ENCODE peak calls at places on chromosomes 6 and 20, in eight cellular contexts. D, P, T, B, M, F, X and H are unnamed samples.

GRCh38 chr6:36963451-36964290 is 9.1 kb downstream of the PI16 start:
- DNase-seq in D (no peak), X (no peak), M (peak; percentile 26), P (no peak), B (no peak), T (peak; percentile 70), F (no peak), H (no peak)

GRCh38 chr6:12222405-12223366 is 67.5 kb upstream of the EDN1 start:
- DNase-seq in T (no peak), X (no peak), P (no peak), F (no peak), B (no peak), M (no peak), D (no peak), H (no peak)

GRCh38 chr20:57835462-57836455 is 125.9 kb upstream of the PMEPA1 start:
- DNase-seq in X (peak; percentile 76), B (no peak), D (no peak), F (no peak), M (no peak), P (no peak), T (no peak), H (no peak)

GRCh38 chr20:35013421-35014411 is 58.0 kb downstream of the MYH7B start:
- DNase-seq in D (no peak), T (no peak), B (no peak), P (no peak), F (no peak), X (peak; percentile 62), M (no peak), H (no peak)

GRCh38 chr6:27684264-27685211 is 211.6 kb upstream of the ZNF184 start:
- DNase-seq in X (no peak), B (peak; percentile 25), P (no peak), T (peak; percentile 51), D (peak; percentile 93), F (no peak), M (peak; percentile 39), H (peak; percentile 64)

GRCh38 chr6:69456086-69456485 is 340.7 kb downstream of the LMBRD1 start:
- DNase-seq in X (no peak), T (no peak), B (no peak), M (no peak), F (no peak), P (no peak), D (no peak), H (no peak)

GRCh38 chr6:15970517-15970916 is 158.4 kb upstream of the MYLIP start:
- DNase-seq in X (no peak), F (no peak), D (no peak), P (no peak), T (no peak), B (no peak), M (no peak), H (no peak)

GRCh38 chr6:4545929-4546328 is 230.3 kb upstream of the CDYL start:
- DNase-seq in P (no peak), B (no peak), T (no peak), D (no peak), F (no peak), X (no peak), M (no peak), H (no peak)

GRCh38 chr6:126038234-126038633 is 51.9 kb downstream of the TRMT11 start:
- DNase-seq in B (no peak), F (no peak), T (no peak), D (no peak), X (no peak), M (no peak), P (no peak), H (no peak)

GRCh38 chr20:61925555-61926252 is 140.0 kb downstream of the TAF4 start:
- DNase-seq in P (no peak), B (no peak), T (no peak), F (no peak), M (no peak), X (no peak), D (no peak), H (no peak)

GRCh38 chr20:22583773-22584629 is at the start of gene FOXA2:
- DNase-seq in B (no peak), F (no peak), X (no peak), T (no peak), M (no peak), D (no peak), P (no peak), H (no peak)

GRCh38 chr6:151391471-151392428 is at the start of gene ZBTB2:
- DNase-seq in D (peak; percentile 84), P (no peak), T (peak; percentile 81), B (peak; percentile 58), F (peak; percentile 29), M (peak; percentile 71), X (peak; percentile 93), H (peak; percentile 45)

GRCh38 chr20:34268851-34269668 is 27.8 kb downstream of the ASIP start:
- DNase-seq in B (no peak), X (no peak), T (peak; percentile 58), M (no peak), D (no peak), P (no peak), F (no peak), H (no peak)

GRCh38 chr20:48759631-48760245 is 68.1 kb downstream of the PREX1 start:
- DNase-seq in T (no peak), M (no peak), F (no peak), P (no peak), D (no peak), B (no peak), X (no peak), H (no peak)

GRCh38 chr6:50361641-50362331 is 312.1 kb upstream of the DEFB112 start:
- DNase-seq in X (no peak), P (no peak), T (no peak), F (no peak), B (no peak), D (no peak), M (no peak), H (no peak)

GRCh38 chr20:40249805-40250204 is 439.2 kb downstream of the MAFB start:
- DNase-seq in F (no peak), P (no peak), D (no peak), M (no peak), T (no peak), B (no peak), X (no peak), H (no peak)

GRCh38 chr6:125363360-125364121 is 61.8 kb upstream of the HDDC2 start:
- DNase-seq in D (peak; percentile 21), B (no peak), X (no peak), P (no peak), T (peak; percentile 22), M (no peak), F (no peak), H (no peak)

GRCh38 chr20:58803533-58803932 is 47.2 kb downstream of the GNAS-AS1 start:
- DNase-seq in F (no peak), T (no peak), M (no peak), X (no peak), D (no peak), P (no peak), B (no peak), H (no peak)

GRCh38 chr20:11849270-11849920 is 68.3 kb upstream of the BTBD3 start:
- DNase-seq in D (no peak), F (no peak), B (no peak), T (no peak), P (no peak), X (no peak), M (no peak), H (no peak)

GRCh38 chr6:4388675-4389074 is 253.3 kb upstream of the ECI2 start:
- DNase-seq in B (no peak), D (no peak), F (no peak), M (no peak), T (no peak), X (no peak), P (no peak), H (no peak)

GRCh38 chr20:11041396-11041795 is 367.6 kb upstream of the JAG1 start:
- DNase-seq in B (no peak), F (no peak), M (no peak), P (no peak), D (no peak), X (no peak), T (no peak), H (no peak)

GRCh38 chr20:58359441-58359840 is 29.6 kb upstream of the VAPB start:
- DNase-seq in X (no peak), P (no peak), D (no peak), T (no peak), B (no peak), F (no peak), M (no peak), H (no peak)

GRCh38 chr20:57342829-57343228 is 8.2 kb upstream of the RAE1 start:
- DNase-seq in M (no peak), B (no peak), T (no peak), X (no peak), P (no peak), F (no peak), D (no peak), H (no peak)

GRCh38 chr6:108847738-108848115 is 495 bp upstream of the ARMC2 start:
- DNase-seq in P (no peak), B (no peak), M (no peak), D (no peak), T (no peak), F (no peak), X (no peak), H (no peak)

GRCh38 chr6:21953831-21954801 is 342.7 kb downstream of the PRL start:
- DNase-seq in B (no peak), X (no peak), P (no peak), T (no peak), F (no peak), M (no peak), D (peak; percentile 31), H (no peak)

GRCh38 chr6:75438186-75438880 is 55.3 kb downstream of the FILIP1 start:
- DNase-seq in M (no peak), F (no peak), D (no peak), X (no peak), B (no peak), T (no peak), P (no peak), H (no peak)

GRCh38 chr6:152625213-152625612 is 11.9 kb downstream of the SYNE1 start:
- DNase-seq in D (no peak), P (no peak), B (no peak), F (no peak), M (no peak), X (no peak), T (no peak), H (no peak)

GRCh38 chr6:157813191-157813590 is 9.9 kb upstream of the SNX9 start:
- DNase-seq in T (no peak), D (no peak), X (peak; percentile 87), M (no peak), F (no peak), P (no peak), B (no peak), H (no peak)